ENCODE peak calls at places on chromosomes 7 and 10, in nine cellular contexts. D is activated CD4-positive, alpha-beta T cell treated with anti-CD3 and anti-CD28 coated beads, Interleukin-2, amount 50 U/mL, for 48 hours; O is H9; R is iris pigment epithelial cell; M is Kasumi-1; W is neural crest cell; B is NCI-H2171 treated with DMSO at 0.1 percent for 48 hours; L is left ventricle myocardium superior; X is RCC 7860. S is an unnamed sample.

GRCh38 chr10:85795460-85795859 is 571.1 kb downstream of the GRID1 start:
- DNase-seq in X (no peak), R (no peak), M (no peak), B (no peak), D (no peak), L (no peak), O (no peak), W (no peak), S (no peak)

GRCh38 chr10:15208221-15208620 is 39.7 kb upstream of the NMT2 start:
- DNase-seq in M (no peak), O (no peak), D (no peak), X (no peak), W (no peak), B (no peak), R (no peak), L (no peak), S (no peak)

GRCh38 chr7:26699761-26700160 is 164.6 kb downstream of the SKAP2 start:
- DNase-seq in D (no peak), B (no peak), O (no peak), W (no peak), M (no peak), L (no peak), X (no peak), R (no peak), S (peak)

GRCh38 chr10:43398939-43399871 is 9.8 kb downstream of the HNRNPF start:
- DNase-seq in R (peak), M (no peak), W (no peak), B (no peak), O (no peak), D (no peak), X (peak), L (no peak), S (peak)

GRCh38 chr7:108094375-108094774 is 35.8 kb downstream of the LAMB4 start:
- DNase-seq in W (no peak), M (no peak), X (no peak), O (no peak), B (no peak), D (no peak), R (peak), L (no peak), S (peak)

GRCh38 chr10:80075781-80076180 is 2.7 kb upstream of the TMEM254 start:
- DNase-seq in W (no peak), B (no peak), X (no peak), D (peak), O (no peak), L (no peak), R (peak), M (no peak), S (no peak)

GRCh38 chr10:47057471-47057870 is 146.2 kb downstream of the PTPN20 start:
- DNase-seq in B (no peak), L (no peak), O (no peak), R (no peak), D (no peak), X (no peak), M (no peak), W (no peak), S (no peak)

GRCh38 chr7:67854236-67854635 is 857.6 kb downstream of the TYW1 start:
- DNase-seq in L (no peak), X (no peak), M (no peak), O (no peak), W (no peak), R (no peak), B (peak), D (no peak), S (no peak)

GRCh38 chr7:94069154-94069739 is 65.1 kb upstream of the BET1 start:
- DNase-seq in M (no peak), X (peak), W (no peak), R (peak), B (no peak), D (no peak), O (no peak), L (no peak), S (no peak)

GRCh38 chr7:137961200-137962177 is 40.4 kb downstream of the CREB3L2 start:
- DNase-seq in O (no peak), M (peak), B (no peak), L (no peak), X (no peak), D (peak), W (no peak), R (no peak), S (no peak)

GRCh38 chr7:41695661-41696322 is 7.1 kb downstream of the INHBA start:
- DNase-seq in B (no peak), R (peak), M (no peak), O (no peak), W (no peak), X (no peak), D (no peak), L (no peak), S (peak)

GRCh38 chr10:34656676-34657075 is 158.4 kb downstream of the PARD3 start:
- DNase-seq in L (no peak), X (no peak), W (no peak), D (no peak), B (peak), M (no peak), R (no peak), O (no peak), S (no peak)

GRCh38 chr10:59376817-59377340 is 14.5 kb upstream of the FAM13C start:
- DNase-seq in B (no peak), M (no peak), D (no peak), X (no peak), W (no peak), O (no peak), L (no peak), R (no peak), S (peak)

GRCh38 chr7:133207687-133208086 is 45.2 kb upstream of the EXOC4 start:
- DNase-seq in O (no peak), D (no peak), M (peak), R (peak), B (no peak), X (peak), L (no peak), W (no peak), S (peak)

GRCh38 chr10:5965266-5965665 is 12.1 kb downstream of the IL15RA start:
- DNase-seq in M (no peak), R (no peak), D (no peak), X (peak), B (no peak), O (no peak), L (no peak), W (no peak), S (peak)

GRCh38 chr10:110118891-110119621 is 88.3 kb upstream of the MXI1 start:
- DNase-seq in D (no peak), O (no peak), B (no peak), L (no peak), X (no peak), W (no peak), R (no peak), M (no peak), S (peak)